ENCODE peak calls at places on chromosome 20, in seven cellular contexts. V, H, F, I, Q, N and L are unnamed samples.
A peak's percentile ranks its signal among the peaks of the same experiment; 100 is the strongest.

GRCh38 chr20:49989234-49990065 is 6.7 kb downstream of the SNAI1 start:
- DNase-seq in V (peak; percentile 80), H (no peak), F (peak; percentile 26), I (peak; percentile 34), Q (peak; percentile 87), N (no peak), L (peak; percentile 58)

GRCh38 chr20:11193241-11193640 is 519.4 kb upstream of the JAG1 start:
- DNase-seq in V (peak; percentile 3), H (no peak), F (no peak), I (no peak), Q (no peak), N (no peak), L (no peak)

GRCh38 chr20:64041781-64042771 is 6.1 kb downstream of the C20orf204 start:
- DNase-seq in V (peak; percentile 72), H (peak; percentile 45), F (no peak), I (no peak), Q (no peak), N (no peak), L (no peak)

GRCh38 chr20:62887147-62887859 is 25.7 kb upstream of the TCFL5 start:
- DNase-seq in V (no peak), H (no peak), F (peak; percentile 45), I (peak; percentile 33), Q (peak; percentile 98), N (peak; percentile 69), L (no peak)

GRCh38 chr20:40982415-40983145 is 46.0 kb upstream of the TOP1 start:
- DNase-seq in V (no peak), H (no peak), F (no peak), I (no peak), Q (no peak), N (no peak), L (no peak)

GRCh38 chr20:61951695-61952533 is 113.8 kb downstream of the TAF4 start:
- DNase-seq in V (peak; percentile 49), H (no peak), F (no peak), I (no peak), Q (no peak), N (no peak), L (no peak)

GRCh38 chr20:6707231-6707870 is 60.1 kb upstream of the BMP2 start:
- DNase-seq in V (peak; percentile 90), H (no peak), F (no peak), I (no peak), Q (peak; percentile 9), N (no peak), L (no peak)

GRCh38 chr20:19995220-19995863 is 21.8 kb upstream of the NAA20 start:
- DNase-seq in V (peak; percentile 73), H (peak; percentile 74), F (no peak), I (no peak), Q (peak; percentile 69), N (no peak), L (no peak)

GRCh38 chr20:56783826-56784225 is 154.7 kb downstream of the TFAP2C start:
- DNase-seq in V (no peak), H (no peak), F (no peak), I (no peak), Q (no peak), N (no peak), L (no peak)

GRCh38 chr20:3755814-3756480 is 11.6 kb downstream of the ADISSP start:
- DNase-seq in V (no peak), H (no peak), F (no peak), I (no peak), Q (no peak), N (no peak), L (no peak)

GRCh38 chr20:35575958-35576357 is 34.1 kb downstream of the ERGIC3 start:
- DNase-seq in V (no peak), H (no peak), F (no peak), I (no peak), Q (no peak), N (peak; percentile 96), L (no peak)

GRCh38 chr20:51712501-51713212 is 55.5 kb downstream of the ATP9A start:
- DNase-seq in V (no peak), H (no peak), F (no peak), I (no peak), Q (peak; percentile 34), N (no peak), L (no peak)

GRCh38 chr20:52959125-52959524 is 13.0 kb upstream of the TSHZ2 start:
- DNase-seq in V (peak; percentile 8), H (no peak), F (no peak), I (no peak), Q (no peak), N (no peak), L (no peak)

GRCh38 chr20:47551841-47552240 is 50.2 kb downstream of the NCOA3 start:
- DNase-seq in V (peak; percentile 20), H (no peak), F (no peak), I (no peak), Q (no peak), N (no peak), L (no peak)

GRCh38 chr20:54221383-54221782 is 13.5 kb downstream of the PFDN4 start:
- DNase-seq in V (no peak), H (no peak), F (no peak), I (no peak), Q (no peak), N (no peak), L (no peak)

GRCh38 chr20:43749734-43750294 is 23.0 kb upstream of the GTSF1L start:
- DNase-seq in V (peak; percentile 80), H (peak; percentile 83), F (peak; percentile 82), I (no peak), Q (peak; percentile 52), N (peak; percentile 84), L (peak; percentile 70)

GRCh38 chr20:33673115-33673410 is 1.2 kb downstream of the NECAB3 start:
- DNase-seq in V (no peak), H (no peak), F (no peak), I (no peak), Q (no peak), N (no peak), L (no peak)

GRCh38 chr20:39823239-39823638 is 861.1 kb downstream of the DHX35 start:
- DNase-seq in V (no peak), H (no peak), F (no peak), I (peak; percentile 58), Q (peak; percentile 79), N (no peak), L (no peak)

GRCh38 chr20:4912380-4913142 is 88.7 kb downstream of the SLC23A2 start:
- DNase-seq in V (peak; percentile 26), H (no peak), F (no peak), I (no peak), Q (no peak), N (no peak), L (no peak)

GRCh38 chr20:56324806-56325205 is 34.0 kb upstream of the FAM210B start:
- DNase-seq in V (no peak), H (no peak), F (no peak), I (no peak), Q (no peak), N (no peak), L (no peak)

GRCh38 chr20:4045741-4046140 is 30.4 kb upstream of the RNF24 start:
- DNase-seq in V (no peak), H (no peak), F (no peak), I (no peak), Q (peak; percentile 72), N (no peak), L (no peak)

GRCh38 chr20:56589633-56590032 is 39.5 kb upstream of the TFAP2C start:
- DNase-seq in V (no peak), H (no peak), F (no peak), I (no peak), Q (no peak), N (no peak), L (no peak)

DNA sequence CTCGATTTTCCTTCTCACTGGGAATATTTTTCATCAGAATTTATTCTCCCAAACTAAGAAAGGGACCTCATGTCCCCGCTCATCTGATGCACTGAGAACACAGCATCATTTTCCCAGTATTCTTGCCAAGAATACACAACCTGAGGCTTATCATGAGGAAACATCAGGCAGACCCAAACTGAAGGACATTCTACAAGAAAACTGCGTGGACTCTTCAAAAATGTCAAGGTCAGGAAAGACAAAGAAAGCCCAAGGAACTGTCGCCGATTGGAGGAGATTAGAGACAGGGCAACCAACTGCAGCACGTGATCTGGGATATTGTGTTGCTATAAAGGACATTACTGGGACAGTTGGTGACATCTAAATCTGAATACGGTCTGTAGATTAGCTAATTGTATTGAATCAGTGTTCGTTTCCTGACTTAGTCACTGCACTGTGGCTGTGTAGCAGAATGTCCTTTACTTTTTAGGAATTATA is 72.3 kb downstream of the SNX5 start:
- DNase-seq in V (no peak), H (no peak), F (no peak), I (no peak), Q (no peak), N (no peak), L (no peak)
- TF ChIP-seq CTCF in V (no peak), H (no peak), F (no peak), I (no peak), Q (no peak), N (no peak), L (no peak)

GRCh38 chr20:25397827-25398226 is 7.2 kb upstream of the ABHD12 start:
- DNase-seq in V (no peak), H (no peak), F (no peak), I (no peak), Q (peak; percentile 48), N (peak; percentile 50), L (no peak)

GRCh38 chr20:25398363-25399037 is 7.9 kb upstream of the ABHD12 start:
- DNase-seq in V (no peak), H (no peak), F (no peak), I (no peak), Q (peak; percentile 48), N (no peak), L (no peak)

GRCh38 chr20:25397081-25397480 is 6.4 kb upstream of the ABHD12 start:
- DNase-seq in V (no peak), H (no peak), F (no peak), I (no peak), Q (no peak), N (peak; percentile 43), L (no peak)

GRCh38 chr20:25402583-25402982 is 4.9 kb upstream of the GINS1 start:
- DNase-seq in V (no peak), H (no peak), F (no peak), I (no peak), Q (no peak), N (no peak), L (no peak)

GRCh38 chr20:25399038-25399430 is 8.4 kb upstream of the ABHD12 start:
- DNase-seq in V (peak; percentile 75), H (peak; percentile 62), F (peak; percentile 41), I (peak; percentile 59), Q (peak; percentile 82), N (peak; percentile 56), L (no peak)
- TF ChIP-seq CTCF in V (peak; percentile 26), H (peak; percentile 76), F (peak; percentile 83), I (peak; percentile 35), Q (peak; percentile 60), N (peak; percentile 50), L (peak; percentile 74)

GRCh38 chr20:44750081-44750805 is 4.6 kb downstream of the KCNK15 start:
- DNase-seq in V (no peak), H (peak; percentile 34), F (peak; percentile 21), I (no peak), Q (no peak), N (no peak), L (no peak)
- TF ChIP-seq CTCF in V (no peak), H (peak; percentile 13), F (peak; percentile 6), I (no peak), Q (peak; percentile 3), N (no peak), L (peak; percentile 42)

DNA sequence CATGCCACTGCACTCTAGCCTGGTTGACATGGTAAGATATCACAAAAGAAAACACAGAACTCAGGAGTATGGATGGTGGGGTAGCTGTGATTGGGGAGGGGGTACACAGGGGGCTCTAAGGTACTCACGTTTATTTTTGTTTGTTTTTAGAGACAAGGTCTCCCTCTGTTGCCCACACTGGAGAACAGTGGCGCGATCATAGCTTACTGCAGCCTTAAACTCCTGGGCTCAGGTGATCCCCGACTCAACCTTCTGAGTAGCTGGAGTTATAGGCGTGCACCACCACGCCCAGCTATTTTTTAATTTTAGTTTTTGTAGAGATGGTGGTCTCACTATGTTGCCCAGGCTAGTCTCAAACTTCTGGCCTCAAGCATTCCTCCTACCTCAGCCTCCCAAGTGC is 29.3 kb downstream of the BCL2L1 start:
- DNase-seq in V (no peak), H (no peak), F (no peak), I (no peak), Q (no peak), N (no peak), L (no peak)
- TF ChIP-seq CTCF in V (no peak), H (no peak), F (no peak), I (no peak), Q (no peak), N (no peak), L (no peak)